ENCODE peak calls at places on chromosomes 3 and 15, in eight cellular contexts. J, Y, D, N, O, K, V and B are unnamed samples.

GRCh38 chr3:13579089-13579488 is 30.2 kb downstream of the FBLN2 start:
- DNase-seq in J (no peak), Y (no peak), D (no peak), N (peak), O (peak), K (no peak), V (no peak), B (peak)

GRCh38 chr15:43749690-43750345 is 3.6 kb downstream of the PDIA3 start:
- DNase-seq in J (no peak), Y (no peak), D (no peak), N (no peak), O (peak), K (no peak), V (peak), B (no peak)

GRCh38 chr15:90595760-90596155 is 66.0 kb downstream of the CRTC3 start:
- DNase-seq in J (no peak), Y (no peak), D (no peak), N (no peak), O (no peak), K (no peak), V (no peak), B (no peak)

GRCh38 chr3:196662033-196662432 is 22.5 kb downstream of the NRROS start:
- DNase-seq in J (peak), Y (no peak), D (no peak), N (no peak), O (no peak), K (no peak), V (no peak), B (no peak)

GRCh38 chr3:177410734-177411133 is 213.5 kb upstream of the TBL1XR1 start:
- DNase-seq in J (no peak), Y (no peak), D (no peak), N (no peak), O (no peak), K (no peak), V (peak), B (no peak)

GRCh38 chr3:113695426-113695817 is 1.0 kb downstream of the USF3 start:
- DNase-seq in J (no peak), Y (no peak), D (no peak), N (no peak), O (peak), K (no peak), V (no peak), B (no peak)

GRCh38 chr3:9689757-9690156 is 13.9 kb upstream of the CPNE9 start:
- DNase-seq in J (no peak), Y (no peak), D (no peak), N (no peak), O (no peak), K (no peak), V (no peak), B (no peak)

GRCh38 chr3:159828542-159828943 is 160.1 kb upstream of the IL12A start:
- DNase-seq in J (no peak), Y (no peak), D (no peak), N (no peak), O (peak), K (no peak), V (peak), B (no peak)

GRCh38 chr3:11944052-11944673 is 60.0 kb upstream of the SYN2 start:
- DNase-seq in J (no peak), Y (no peak), D (no peak), N (peak), O (peak), K (no peak), V (peak), B (no peak)

GRCh38 chr15:51634591-51635198 is 12.1 kb upstream of the DMXL2 start:
- DNase-seq in J (no peak), Y (no peak), D (no peak), N (no peak), O (peak), K (no peak), V (no peak), B (no peak)

GRCh38 chr15:45469027-45469426 is 53.5 kb downstream of the SLC30A4 start:
- DNase-seq in J (no peak), Y (no peak), D (no peak), N (no peak), O (no peak), K (no peak), V (no peak), B (no peak)

GRCh38 chr15:45469429-45469828 is 53.1 kb downstream of the SLC30A4 start:
- DNase-seq in J (no peak), Y (no peak), D (no peak), N (no peak), O (no peak), K (no peak), V (no peak), B (no peak)

GRCh38 chr15:45473068-45473467 is 49.5 kb downstream of the SLC30A4 start:
- DNase-seq in J (no peak), Y (no peak), D (no peak), N (no peak), O (no peak), K (no peak), V (no peak), B (no peak)

GRCh38 chr15:45471151-45471550 is 51.4 kb downstream of the SLC30A4 start:
- DNase-seq in J (no peak), Y (no peak), D (no peak), N (no peak), O (no peak), K (no peak), V (no peak), B (no peak)

DNA sequence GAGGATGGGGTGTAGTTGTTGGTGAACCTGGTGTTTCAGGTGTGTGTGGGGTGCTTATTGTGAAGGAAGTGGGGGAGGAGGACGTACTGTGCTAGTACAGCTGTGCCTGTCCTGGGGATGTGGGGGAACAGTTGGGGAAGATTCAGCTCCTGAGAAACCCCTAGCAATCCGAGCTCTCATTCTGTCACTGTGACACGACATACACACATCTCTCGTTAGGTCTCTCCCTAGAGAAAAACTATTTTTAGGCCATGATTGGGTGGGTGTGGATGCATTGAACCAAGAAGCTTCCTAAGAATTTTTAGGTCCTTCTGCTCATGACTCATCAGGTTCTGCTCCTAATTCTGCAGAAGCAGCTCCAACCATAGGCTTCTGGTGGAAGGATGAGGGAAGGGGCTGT is 54.3 kb downstream of the SLC30A4 start:
- DNase-seq in J (no peak), Y (no peak), D (no peak), N (no peak), O (no peak), K (no peak), V (no peak), B (no peak)
- H3K27ac ChIP-seq in J (no peak), Y (no peak), D (no peak), N (no peak), O (no peak), K (peak), V (no peak), B (no peak)

DNA sequence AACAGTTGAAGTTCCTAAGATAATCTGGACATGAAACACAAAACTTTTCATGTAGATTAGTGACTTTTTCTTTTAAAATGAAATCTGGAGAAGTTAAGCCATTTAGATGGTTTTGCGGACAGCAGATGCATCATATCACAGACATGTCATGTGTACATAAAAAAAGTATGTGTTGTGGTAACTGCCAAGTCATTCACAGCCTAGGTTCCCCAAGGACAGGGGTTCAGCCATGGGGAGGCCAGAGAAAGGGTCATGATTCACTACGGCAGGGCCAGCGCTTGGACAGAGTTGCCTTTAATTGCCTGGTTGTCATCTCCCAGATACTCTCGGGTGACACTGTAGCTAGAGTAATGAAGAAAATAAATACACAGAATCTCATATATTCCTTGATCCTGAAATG is 163.2 kb downstream of the PDZRN3 start:
- DNase-seq in J (no peak), Y (peak), D (no peak), N (peak), O (peak), K (no peak), V (no peak), B (no peak)
- H3K27ac ChIP-seq in J (no peak), Y (no peak), D (no peak), N (no peak), O (no peak), K (no peak), V (no peak), B (no peak)

GRCh38 chr15:70799667-70800450 is 36.5 kb upstream of the UACA start:
- DNase-seq in J (no peak), Y (no peak), D (no peak), N (peak), O (peak), K (no peak), V (no peak), B (no peak)
- H3K27ac ChIP-seq in J (peak), Y (no peak), D (peak), N (peak), O (peak), K (peak), V (no peak), B (peak)

GRCh38 chr3:195200010-195200822 is 70.7 kb downstream of the XXYLT1 start:
- DNase-seq in J (no peak), Y (no peak), D (no peak), N (no peak), O (no peak), K (no peak), V (peak), B (no peak)
- H3K27ac ChIP-seq in J (no peak), Y (no peak), D (no peak), N (no peak), O (no peak), K (no peak), V (no peak), B (no peak)

GRCh38 chr3:49902511-49903345 is 945 bp downstream of the MST1R start:
- DNase-seq in J (no peak), Y (no peak), D (peak), N (no peak), O (no peak), K (no peak), V (no peak), B (no peak)
- H3K27ac ChIP-seq in J (peak), Y (no peak), D (peak), N (no peak), O (no peak), K (no peak), V (peak), B (peak)